ENCODE peak calls at places on chromosomes 11 and 22, in six cellular contexts. R is GM23338, A is PC-9, T is HFF-Myc, C is AG10803, P is fibroblast of lung. M is an unnamed sample.

GRCh38 chr11:126426126-126426525 is 70.6 kb downstream of the ST3GAL4 start:
- DNase-seq in R (no peak), T (no peak), C (no peak), A (no peak), P (no peak), M (no peak)

GRCh38 chr11:129377739-129378138 is 2.1 kb downstream of the BARX2 start:
- DNase-seq in C (no peak), A (no peak), R (no peak), P (no peak), T (no peak), M (no peak)

GRCh38 chr11:14973621-14974020 is 1.5 kb upstream of the CALCA start:
- DNase-seq in R (peak), C (no peak), A (no peak), T (no peak), P (peak), M (peak)

GRCh38 chr22:50178871-50179869 is 6.5 kb upstream of the TRABD start:
- DNase-seq in A (no peak), P (no peak), T (no peak), R (no peak), C (no peak), M (no peak)

GRCh38 chr11:106242723-106243405 is 165.4 kb downstream of the AASDHPPT start:
- DNase-seq in R (no peak), C (no peak), P (peak), T (no peak), A (no peak), M (peak)

GRCh38 chr22:46119729-46120419 is 30.5 kb upstream of the PPARA start:
- DNase-seq in T (no peak), C (peak), P (peak), A (no peak), R (peak), M (peak)

GRCh38 chr11:19474954-19475811 is 234.4 kb upstream of the E2F8 start:
- DNase-seq in P (no peak), C (no peak), A (no peak), R (no peak), T (no peak), M (no peak)

GRCh38 chr11:36164522-36165250 is 124.5 kb downstream of the COMMD9 start:
- DNase-seq in R (no peak), C (no peak), A (no peak), P (no peak), T (no peak), M (no peak)

GRCh38 chr22:36465232-36466021 is 16.0 kb downstream of the TXN2 start:
- DNase-seq in C (peak), P (peak), A (peak), T (no peak), R (no peak), M (peak)

GRCh38 chr22:29030618-29031235 is 30.9 kb downstream of the C22orf31 start:
- DNase-seq in T (peak), P (peak), C (peak), R (peak), A (peak), M (peak)

GRCh38 chr11:78336877-78337553 is 80.6 kb downstream of the GAB2 start:
- DNase-seq in C (no peak), R (no peak), P (no peak), T (no peak), A (no peak), M (no peak)

GRCh38 chr11:56916162-56916561 is 72.6 kb upstream of the OR5AK2 start:
- DNase-seq in T (no peak), A (no peak), C (no peak), P (no peak), R (peak), M (no peak)

DNA sequence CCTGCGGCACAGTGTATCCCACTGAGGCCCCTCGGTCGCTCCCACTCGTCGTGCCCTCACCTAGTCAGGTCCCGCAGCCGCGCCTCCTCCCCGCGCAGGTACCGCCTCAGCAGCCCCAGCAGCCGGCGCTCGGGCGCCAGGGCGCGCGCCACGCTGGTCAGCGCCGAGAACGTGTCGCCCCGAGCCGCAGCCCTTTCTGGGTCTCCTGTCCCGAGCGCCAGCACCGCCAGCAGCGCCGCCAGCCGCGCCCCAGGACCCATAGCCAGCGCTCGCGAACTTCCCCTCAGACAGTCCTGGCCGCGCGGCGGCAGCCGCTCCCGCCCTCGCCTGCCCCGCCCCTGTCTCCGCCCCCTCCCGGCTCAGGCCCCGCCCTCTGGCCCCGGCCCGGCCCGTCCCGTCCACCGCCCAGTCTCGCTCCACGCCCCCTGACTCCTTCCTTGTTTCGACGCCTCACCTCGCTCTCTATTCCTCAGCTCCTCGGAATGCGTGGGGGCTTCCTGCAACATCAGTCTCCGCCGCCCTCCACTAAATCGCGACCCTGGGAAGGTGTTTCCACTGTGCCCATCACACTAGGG is at the start of gene P4HA3:
- DNase-seq in A (peak), R (peak), P (peak), C (peak), T (no peak), M (peak)
- TF ChIP-seq CTCF in A (no peak), R (no peak), P (no peak), C (no peak), T (peak), M (no peak)

DNA sequence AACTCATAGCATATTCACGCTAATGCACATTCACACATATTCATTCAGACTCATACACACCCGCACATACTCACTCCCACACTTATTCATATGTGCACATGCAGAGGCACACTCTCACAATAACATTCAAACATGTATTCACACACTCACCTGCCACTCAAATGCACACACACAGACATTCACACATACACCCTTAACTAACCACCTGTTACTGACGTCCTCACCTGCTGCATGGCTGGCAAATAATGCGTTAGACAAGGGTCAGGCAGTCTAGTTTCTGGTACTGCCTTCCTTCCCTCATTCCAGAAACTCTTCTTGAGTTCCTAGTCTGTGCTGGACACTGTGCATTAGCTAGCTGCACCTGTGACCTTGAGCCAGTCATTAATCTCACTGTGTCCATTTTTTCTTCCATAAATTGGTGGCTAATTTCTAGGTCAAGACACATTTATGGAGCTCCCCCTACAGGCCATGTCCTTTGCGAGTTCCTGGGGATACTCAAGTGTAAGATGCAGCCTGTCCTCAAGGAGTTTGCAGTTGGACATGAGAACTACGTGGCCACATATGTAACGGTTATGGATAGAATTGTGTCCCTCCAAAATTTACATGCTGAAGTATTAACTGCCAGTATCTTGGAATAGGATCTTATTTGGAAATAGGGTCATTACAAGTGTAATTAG is 34.5 kb upstream of the SEZ6L start:
- DNase-seq in R (peak), P (no peak), A (no peak), C (no peak), T (no peak), M (no peak)
- TF ChIP-seq CTCF in R (peak), P (no peak), A (peak), C (no peak), T (peak), M (no peak)

GRCh38 chr11:76248210-76248609 is 41.9 kb upstream of the WNT11 start:
- DNase-seq in A (no peak), P (no peak), C (no peak), T (no peak), R (peak), M (no peak)
- TF ChIP-seq CTCF in A (peak), P (no peak), C (peak), T (peak), R (peak), M (peak)

GRCh38 chr11:72617080-72617744 is 57.0 kb downstream of the PDE2A start:
- DNase-seq in R (no peak), A (no peak), T (no peak), P (peak), C (peak), M (peak)
- TF ChIP-seq CTCF in R (no peak), A (no peak), T (no peak), P (no peak), C (no peak), M (no peak)

DNA sequence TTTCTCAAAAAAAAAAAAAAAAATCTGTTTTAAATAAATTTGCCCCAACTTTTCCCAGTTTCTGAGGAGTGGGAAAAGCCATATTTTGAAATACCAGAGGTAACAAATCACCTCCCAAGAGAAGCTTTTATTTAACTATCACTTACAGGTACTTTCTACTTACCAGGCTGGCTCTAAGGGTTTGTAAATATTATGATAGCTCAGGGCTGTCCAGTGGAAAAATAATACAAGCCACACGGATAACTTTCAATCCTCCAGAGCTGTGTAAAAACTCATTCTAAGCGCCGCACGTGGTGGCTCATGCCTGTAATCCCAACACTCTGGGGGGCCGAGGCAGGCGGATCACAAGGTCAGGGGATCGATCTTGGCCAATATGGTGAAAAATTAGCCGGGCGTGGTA is 5.6 kb upstream of the SEC14L4 start:
- DNase-seq in A (no peak), T (no peak), R (no peak), C (no peak), P (no peak), M (no peak)
- TF ChIP-seq CTCF in A (no peak), T (no peak), R (no peak), C (no peak), P (no peak), M (no peak)

DNA sequence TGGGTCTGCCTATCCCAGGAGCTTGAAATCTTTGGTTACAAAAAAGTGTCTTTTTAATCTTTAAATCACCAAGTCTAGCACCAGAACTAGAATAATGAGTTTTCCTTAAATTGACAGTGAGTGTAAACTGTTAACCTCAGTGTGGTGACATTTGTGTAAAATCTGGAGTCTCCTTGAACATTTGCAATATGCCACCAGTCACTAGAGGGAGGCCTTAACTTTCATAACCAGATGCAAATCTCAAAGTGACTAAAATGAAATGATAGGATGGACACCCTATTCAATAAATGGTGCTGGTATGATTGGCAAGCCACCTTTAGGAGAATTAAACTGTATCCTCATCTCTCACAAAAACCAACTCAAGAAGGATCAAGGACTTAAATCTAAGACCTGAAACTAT is 8.3 kb upstream of the SCGB1D2 start:
- DNase-seq in A (no peak), R (no peak), C (no peak), T (no peak), P (no peak), M (no peak)
- TF ChIP-seq CTCF in A (peak), R (no peak), C (no peak), T (peak), P (no peak), M (no peak)

GRCh38 chr11:8813658-8814057 is 97.3 kb upstream of the AKIP1 start:
- DNase-seq in A (peak), P (peak), T (peak), R (peak), C (peak), M (peak)
- TF ChIP-seq CTCF in A (peak), P (peak), T (peak), R (peak), C (peak), M (peak)

DNA sequence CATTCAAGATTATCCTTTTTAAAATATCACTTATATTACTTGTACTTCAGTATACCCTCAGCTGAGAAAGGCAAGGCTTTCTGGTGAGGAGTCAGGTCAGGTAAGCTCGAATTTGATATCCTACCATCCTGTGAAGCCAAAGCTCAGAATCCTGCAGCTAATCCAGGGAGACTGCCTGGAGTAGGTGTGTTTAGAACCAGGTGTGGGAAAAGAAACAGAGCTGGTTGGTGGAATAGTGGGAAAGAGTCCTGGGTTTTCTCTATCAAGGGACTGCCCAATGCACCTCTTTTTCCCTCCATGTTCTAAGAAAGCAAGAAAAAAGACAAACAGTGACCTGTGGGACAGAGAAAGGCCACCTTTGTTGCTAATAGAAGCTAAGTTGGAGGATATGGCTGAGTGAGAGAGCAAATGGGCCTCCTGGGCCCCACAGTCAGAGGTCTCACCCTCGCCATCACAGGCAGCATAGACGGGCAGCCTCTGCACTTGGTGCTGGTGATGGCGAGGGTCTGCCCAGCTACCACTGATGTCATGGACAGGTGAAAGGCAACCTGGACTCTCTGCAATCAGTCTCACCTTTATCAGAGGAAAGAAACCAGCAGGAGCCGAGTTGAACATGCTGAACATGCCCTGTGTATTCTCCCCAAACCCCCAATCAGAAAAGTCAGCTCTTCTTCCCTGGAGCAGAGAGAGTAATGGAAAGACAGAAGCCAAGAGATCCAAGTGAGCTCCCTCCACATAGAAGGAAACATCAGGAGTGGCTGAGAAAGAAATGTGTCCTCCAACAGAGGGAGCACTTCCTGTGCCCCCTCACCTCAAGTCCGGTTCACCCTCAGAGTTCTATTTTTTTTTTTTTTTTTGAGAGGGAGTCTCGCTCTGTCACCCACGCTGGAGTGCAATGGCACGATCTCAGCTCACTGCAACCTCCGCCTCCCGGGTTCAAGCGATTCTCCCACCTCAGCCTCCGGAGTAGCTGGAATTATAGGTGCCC is 491.3 kb downstream of the BUD13 start:
- DNase-seq in C (no peak), R (peak), P (no peak), T (no peak), A (no peak), M (no peak)
- TF ChIP-seq CTCF in C (no peak), R (peak), P (no peak), T (no peak), A (peak), M (no peak)

M was measured in fibroblast of the aortic adventitia.